ENCODE peak calls at places on chromosome 10, in eight cellular contexts. N is HTR-8/SVneo; L is GM18507; K is fibroblast of lung; R is activated CD4-positive, alpha-beta T cell treated with anti-CD3 and anti-CD28 coated beads for 1 hour; B is mesothelial cell of epicardium; Q is head of caudate nucleus; S is ELR. C is an unnamed sample.

GRCh38 chr10:116848032-116848911 is 1.0 kb upstream of the ENO4 start:
- DNase-seq in N (no peak), L (no peak), K (peak), R (no peak), B (no peak), Q (no peak), S (peak), C (no peak)

GRCh38 chr10:100829103-100829870 is 83.5 kb upstream of the SLF2 start:
- DNase-seq in N (no peak), L (no peak), K (no peak), R (no peak), B (no peak), Q (no peak), S (no peak), C (no peak)

GRCh38 chr10:99784025-99784730 is 1.7 kb downstream of the ABCC2 start:
- DNase-seq in N (no peak), L (no peak), K (peak), R (no peak), B (no peak), Q (no peak), S (peak), C (no peak)

GRCh38 chr10:16965740-16966447 is 148.7 kb upstream of the RSU1 start:
- DNase-seq in N (peak), L (no peak), K (peak), R (no peak), B (no peak), Q (no peak), S (peak), C (no peak)

GRCh38 chr10:101063548-101064414 is 2.0 kb downstream of the KAZALD1 start:
- DNase-seq in N (no peak), L (no peak), K (no peak), R (no peak), B (no peak), Q (no peak), S (no peak), C (no peak)

GRCh38 chr10:98141484-98142073 is 7.1 kb downstream of the R3HCC1L start:
- DNase-seq in N (no peak), L (no peak), K (no peak), R (no peak), B (no peak), Q (no peak), S (no peak), C (no peak)

GRCh38 chr10:100502926-100503480 is 16.7 kb downstream of the SEC31B start:
- DNase-seq in N (no peak), L (no peak), K (no peak), R (no peak), B (no peak), Q (no peak), S (no peak), C (no peak)

GRCh38 chr10:127880557-127880956 is 12.2 kb downstream of the CLRN3 start:
- DNase-seq in N (no peak), L (no peak), K (no peak), R (no peak), B (no peak), Q (peak), S (no peak), C (no peak)

GRCh38 chr10:110151467-110151866 is 55.9 kb upstream of the MXI1 start:
- DNase-seq in N (no peak), L (no peak), K (no peak), R (no peak), B (no peak), Q (no peak), S (no peak), C (no peak)

GRCh38 chr10:20743935-20744334 is 153.2 kb downstream of the NEBL start:
- DNase-seq in N (no peak), L (no peak), K (no peak), R (no peak), B (no peak), Q (no peak), S (no peak), C (no peak)

GRCh38 chr10:118913825-118914224 is 115.7 kb upstream of the NANOS1 start:
- DNase-seq in N (no peak), L (no peak), K (no peak), R (no peak), B (no peak), Q (no peak), S (no peak), C (no peak)

GRCh38 chr10:23927926-23928325 is 281.0 kb upstream of the KIAA1217 start:
- DNase-seq in N (no peak), L (no peak), K (no peak), R (no peak), B (no peak), Q (no peak), S (no peak), C (no peak)

GRCh38 chr10:3427846-3428442 is 255.4 kb upstream of the PITRM1 start:
- DNase-seq in N (no peak), L (no peak), K (no peak), R (no peak), B (no peak), Q (no peak), S (no peak), C (peak)

GRCh38 chr10:36344240-36344639 is 702.1 kb upstream of the FZD8 start:
- DNase-seq in N (no peak), L (no peak), K (peak), R (no peak), B (no peak), Q (no peak), S (peak), C (no peak)

GRCh38 chr10:75099952-75100763 is 11.3 kb upstream of the SAMD8 start:
- DNase-seq in N (peak), L (peak), K (peak), R (peak), B (peak), Q (peak), S (peak), C (peak)

GRCh38 chr10:87734987-87735827 is 75.5 kb downstream of the PAPSS2 start:
- DNase-seq in N (peak), L (peak), K (peak), R (no peak), B (no peak), Q (no peak), S (peak), C (no peak)

GRCh38 chr10:120573355-120573754 is 116.3 kb downstream of the PLPP4 start:
- DNase-seq in N (no peak), L (no peak), K (no peak), R (no peak), B (no peak), Q (no peak), S (no peak), C (no peak)

GRCh38 chr10:86327954-86328705 is 38.5 kb downstream of the GRID1 start:
- DNase-seq in N (no peak), L (no peak), K (no peak), R (no peak), B (no peak), Q (no peak), S (no peak), C (no peak)

GRCh38 chr10:73131295-73131694 is 21.0 kb downstream of the NUDT13 start:
- DNase-seq in N (no peak), L (no peak), K (no peak), R (no peak), B (no peak), Q (no peak), S (peak), C (no peak)

GRCh38 chr10:805635-806305 is 116.3 kb upstream of the DIP2C start:
- DNase-seq in N (no peak), L (no peak), K (no peak), R (no peak), B (no peak), Q (no peak), S (no peak), C (no peak)